ENCODE peak calls at places on chromosomes 12 and 14, in four cellular contexts. One of them, this sample, is unnamed. For H3K9me3, the result is how much of the 10 kb centered on the place peaks cover.

GRCh38 chr12:104605685-104606084 is 148.9 kb downstream of the CHST11 start:
- DNase-seq in mesenchymal stem cell: peak
- DNase-seq in cardiac muscle cell: no peak
- DNase-seq in effector memory CD4-positive, alpha-beta T cell: no peak
- DNase-seq in this sample: no peak

GRCh38 chr12:46556105-46556559 is 183.6 kb upstream of the SLC38A2 start:
- DNase-seq in mesenchymal stem cell: peak
- DNase-seq in cardiac muscle cell: peak
- DNase-seq in effector memory CD4-positive, alpha-beta T cell: no peak
- DNase-seq in this sample: no peak

GRCh38 chr12:117105902-117106301 is 6.7 kb upstream of the TESC start:
- DNase-seq in mesenchymal stem cell: no peak
- DNase-seq in cardiac muscle cell: no peak
- DNase-seq in effector memory CD4-positive, alpha-beta T cell: peak
- DNase-seq in this sample: peak

GRCh38 chr12:97748298-97748697 is 285.7 kb downstream of the RMST start:
- DNase-seq in effector memory CD4-positive, alpha-beta T cell: no peak
- DNase-seq in cardiac muscle cell: no peak
- DNase-seq in mesenchymal stem cell: peak
- DNase-seq in this sample: no peak

GRCh38 chr14:52827426-52827825 is 36.0 kb upstream of the GNPNAT1 start:
- DNase-seq in mesenchymal stem cell: no peak
- DNase-seq in cardiac muscle cell: no peak
- DNase-seq in effector memory CD4-positive, alpha-beta T cell: no peak
- DNase-seq in this sample: no peak

GRCh38 chr12:124904306-124905098 is 9.9 kb downstream of the UBC start:
- DNase-seq in effector memory CD4-positive, alpha-beta T cell: no peak
- DNase-seq in mesenchymal stem cell: peak
- DNase-seq in cardiac muscle cell: peak
- DNase-seq in this sample: no peak

GRCh38 chr14:68935761-68936209 is 43.3 kb downstream of the ACTN1 start:
- DNase-seq in effector memory CD4-positive, alpha-beta T cell: no peak
- DNase-seq in mesenchymal stem cell: no peak
- DNase-seq in cardiac muscle cell: peak
- DNase-seq in this sample: no peak

GRCh38 chr14:50000215-50001145 is 107.6 kb downstream of the ARF6 start:
- DNase-seq in effector memory CD4-positive, alpha-beta T cell: peak
- DNase-seq in mesenchymal stem cell: peak
- DNase-seq in cardiac muscle cell: peak
- DNase-seq in this sample: peak

GRCh38 chr14:20760950-20761349 is 7.3 kb upstream of the EDDM3B start:
- DNase-seq in effector memory CD4-positive, alpha-beta T cell: no peak
- DNase-seq in cardiac muscle cell: no peak
- DNase-seq in mesenchymal stem cell: no peak
- DNase-seq in this sample: no peak

GRCh38 chr12:106067606-106068205 is 71.0 kb downstream of the NUAK1 start:
- DNase-seq in effector memory CD4-positive, alpha-beta T cell: no peak
- DNase-seq in cardiac muscle cell: no peak
- DNase-seq in mesenchymal stem cell: no peak
- DNase-seq in this sample: no peak

GRCh38 chr12:106065506-106065905 is 73.2 kb downstream of the NUAK1 start:
- DNase-seq in effector memory CD4-positive, alpha-beta T cell: no peak
- DNase-seq in cardiac muscle cell: no peak
- DNase-seq in mesenchymal stem cell: no peak
- DNase-seq in this sample: no peak

GRCh38 chr12:106068296-106068695 is 70.5 kb downstream of the NUAK1 start:
- DNase-seq in mesenchymal stem cell: no peak
- DNase-seq in effector memory CD4-positive, alpha-beta T cell: no peak
- DNase-seq in cardiac muscle cell: no peak
- DNase-seq in this sample: no peak

GRCh38 chr12:106066051-106066705 is 72.6 kb downstream of the NUAK1 start:
- DNase-seq in mesenchymal stem cell: no peak
- DNase-seq in cardiac muscle cell: no peak
- DNase-seq in effector memory CD4-positive, alpha-beta T cell: no peak
- DNase-seq in this sample: no peak

GRCh38 chr12:106066726-106067325 is 71.9 kb downstream of the NUAK1 start:
- DNase-seq in effector memory CD4-positive, alpha-beta T cell: no peak
- DNase-seq in cardiac muscle cell: no peak
- DNase-seq in mesenchymal stem cell: no peak
- DNase-seq in this sample: no peak
- H3K9me3 ChIP-seq in effector memory CD4-positive, alpha-beta T cell: under half
- H3K9me3 ChIP-seq in cardiac muscle cell: under half
- H3K9me3 ChIP-seq in mesenchymal stem cell: under half
- H3K9me3 ChIP-seq in this sample: under half

DNA sequence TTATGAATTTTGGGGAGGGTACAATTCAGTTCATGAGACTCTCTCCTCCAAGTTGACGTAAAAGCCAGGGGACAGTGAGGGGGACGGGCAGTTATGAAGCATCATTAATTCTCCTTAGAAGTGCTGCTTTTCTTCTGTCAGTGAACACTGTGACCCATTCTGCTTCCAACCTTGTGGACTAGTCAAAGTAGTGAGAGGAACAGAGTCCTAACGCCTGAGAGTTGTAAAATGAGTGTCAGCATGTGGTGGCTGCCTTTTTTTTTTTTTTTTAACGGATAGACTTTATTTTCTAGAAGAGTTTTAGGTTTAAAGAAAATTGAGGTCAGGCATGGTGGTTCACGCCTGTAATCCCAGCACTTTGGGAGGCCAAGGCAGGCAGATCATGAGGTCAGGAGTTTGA is 15.5 kb downstream of the RESF1 start:
- DNase-seq in cardiac muscle cell: no peak
- DNase-seq in mesenchymal stem cell: no peak
- DNase-seq in effector memory CD4-positive, alpha-beta T cell: no peak
- DNase-seq in this sample: no peak
- H3K9me3 ChIP-seq in cardiac muscle cell: under half
- H3K9me3 ChIP-seq in mesenchymal stem cell: under half
- H3K9me3 ChIP-seq in effector memory CD4-positive, alpha-beta T cell: under half
- H3K9me3 ChIP-seq in this sample: under half

GRCh38 chr12:56866493-56866892 is 67.7 kb downstream of the SDR9C7 start:
- DNase-seq in mesenchymal stem cell: no peak
- DNase-seq in cardiac muscle cell: no peak
- DNase-seq in effector memory CD4-positive, alpha-beta T cell: no peak
- DNase-seq in this sample: no peak

GRCh38 chr12:56862264-56862663 is 71.9 kb downstream of the SDR9C7 start:
- DNase-seq in effector memory CD4-positive, alpha-beta T cell: no peak
- DNase-seq in mesenchymal stem cell: no peak
- DNase-seq in cardiac muscle cell: no peak
- DNase-seq in this sample: no peak

GRCh38 chr12:56863789-56864188 is 70.4 kb downstream of the SDR9C7 start:
- DNase-seq in cardiac muscle cell: no peak
- DNase-seq in effector memory CD4-positive, alpha-beta T cell: no peak
- DNase-seq in mesenchymal stem cell: no peak
- DNase-seq in this sample: no peak

GRCh38 chr12:56864318-56864717 is 69.9 kb downstream of the SDR9C7 start:
- DNase-seq in cardiac muscle cell: no peak
- DNase-seq in mesenchymal stem cell: no peak
- DNase-seq in effector memory CD4-positive, alpha-beta T cell: no peak
- DNase-seq in this sample: no peak

DNA sequence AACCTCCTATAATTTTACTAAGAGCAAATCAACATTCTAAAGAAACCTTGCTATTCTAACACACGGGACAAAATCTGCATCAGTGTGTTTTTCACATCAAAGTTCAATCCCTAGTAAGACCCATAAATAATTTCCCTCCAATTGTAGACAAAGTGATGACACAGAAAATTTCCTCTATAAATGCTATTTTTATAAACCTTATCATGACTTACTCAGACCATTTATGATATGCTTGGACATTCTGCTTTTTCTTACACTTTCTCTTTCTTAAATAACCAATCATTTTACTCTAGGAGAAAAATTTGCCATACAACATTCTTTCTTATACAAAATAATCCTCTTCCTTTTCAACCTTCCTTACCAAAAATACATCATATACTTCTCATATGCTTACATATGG is 67.0 kb downstream of the SDR9C7 start:
- DNase-seq in effector memory CD4-positive, alpha-beta T cell: no peak
- DNase-seq in mesenchymal stem cell: no peak
- DNase-seq in cardiac muscle cell: no peak
- DNase-seq in this sample: no peak
- H3K9me3 ChIP-seq in effector memory CD4-positive, alpha-beta T cell: under half
- H3K9me3 ChIP-seq in mesenchymal stem cell: half or more
- H3K9me3 ChIP-seq in cardiac muscle cell: under half
- H3K9me3 ChIP-seq in this sample: under half

GRCh38 chr12:121289962-121290361 is 6.5 kb downstream of the CAMKK2 start:
- DNase-seq in effector memory CD4-positive, alpha-beta T cell: no peak
- DNase-seq in mesenchymal stem cell: no peak
- DNase-seq in cardiac muscle cell: no peak
- DNase-seq in this sample: no peak

GRCh38 chr12:121288941-121289340 is 7.6 kb downstream of the CAMKK2 start:
- DNase-seq in cardiac muscle cell: peak
- DNase-seq in mesenchymal stem cell: no peak
- DNase-seq in effector memory CD4-positive, alpha-beta T cell: no peak
- DNase-seq in this sample: no peak

GRCh38 chr12:121290410-121290809 is 6.1 kb downstream of the CAMKK2 start:
- DNase-seq in cardiac muscle cell: no peak
- DNase-seq in effector memory CD4-positive, alpha-beta T cell: no peak
- DNase-seq in mesenchymal stem cell: no peak
- DNase-seq in this sample: no peak

GRCh38 chr12:121287267-121287954 is 9.1 kb downstream of the CAMKK2 start:
- DNase-seq in effector memory CD4-positive, alpha-beta T cell: no peak
- DNase-seq in mesenchymal stem cell: peak
- DNase-seq in cardiac muscle cell: peak
- DNase-seq in this sample: no peak

DNA sequence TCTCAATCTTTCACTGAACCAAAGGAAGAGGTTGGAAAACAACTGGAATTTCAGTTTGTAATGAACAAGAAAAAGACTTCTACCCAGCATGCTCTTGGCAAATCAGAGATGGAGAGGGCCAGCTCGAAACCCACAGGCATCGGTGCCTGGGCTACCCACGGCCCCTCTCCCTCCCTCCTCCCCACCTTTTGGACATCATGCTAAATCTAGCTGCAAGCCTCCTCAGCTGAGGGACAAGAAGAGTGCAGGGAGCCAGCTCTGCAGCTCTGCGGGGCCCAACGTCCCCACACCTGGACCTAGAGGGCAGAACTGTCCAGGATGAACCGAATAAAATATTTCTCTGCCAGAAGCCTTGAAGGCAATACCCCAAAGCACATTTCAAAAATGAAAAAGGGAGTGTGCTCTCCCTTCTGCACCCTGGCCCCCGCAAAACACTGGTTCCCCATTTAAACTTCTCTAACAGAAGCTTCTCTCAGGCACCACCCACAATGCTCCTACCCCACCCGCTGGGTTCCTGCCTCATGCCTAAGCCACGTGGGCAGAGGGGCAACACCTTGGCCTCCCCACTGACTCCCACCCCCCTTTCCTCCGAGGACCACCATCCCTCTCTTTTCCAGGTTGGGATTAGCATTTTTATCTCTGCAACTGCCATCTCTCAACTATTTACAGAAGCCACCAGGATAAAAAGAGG is 8.2 kb downstream of the CAMKK2 start:
- DNase-seq in effector memory CD4-positive, alpha-beta T cell: no peak
- DNase-seq in cardiac muscle cell: no peak
- DNase-seq in mesenchymal stem cell: no peak
- DNase-seq in this sample: no peak
- H3K9me3 ChIP-seq in effector memory CD4-positive, alpha-beta T cell: under half
- H3K9me3 ChIP-seq in cardiac muscle cell: under half
- H3K9me3 ChIP-seq in mesenchymal stem cell: under half
- H3K9me3 ChIP-seq in this sample: under half

DNA sequence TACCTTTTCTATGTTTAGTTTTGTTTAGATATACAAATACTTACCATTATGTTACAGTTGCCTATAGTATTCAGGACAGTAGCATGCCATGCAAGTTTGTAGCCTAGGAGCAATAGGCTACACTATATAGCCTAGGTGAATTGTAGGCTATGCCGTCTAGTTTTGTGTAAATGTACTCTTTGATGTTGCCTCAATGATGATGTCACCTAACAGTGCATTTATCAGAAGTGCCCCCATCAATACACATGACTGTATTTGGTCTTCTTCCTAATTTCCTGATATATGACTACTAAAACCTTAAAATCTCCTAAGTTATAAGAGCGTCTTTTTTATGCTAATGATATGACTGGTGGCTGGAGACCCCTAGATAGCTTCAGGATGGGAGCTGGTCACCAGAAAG is 394.4 kb upstream of the STXBP6 start:
- DNase-seq in cardiac muscle cell: no peak
- DNase-seq in mesenchymal stem cell: no peak
- DNase-seq in effector memory CD4-positive, alpha-beta T cell: no peak
- DNase-seq in this sample: no peak
- H3K9me3 ChIP-seq in cardiac muscle cell: under half
- H3K9me3 ChIP-seq in mesenchymal stem cell: under half
- H3K9me3 ChIP-seq in effector memory CD4-positive, alpha-beta T cell: under half
- H3K9me3 ChIP-seq in this sample: under half

DNA sequence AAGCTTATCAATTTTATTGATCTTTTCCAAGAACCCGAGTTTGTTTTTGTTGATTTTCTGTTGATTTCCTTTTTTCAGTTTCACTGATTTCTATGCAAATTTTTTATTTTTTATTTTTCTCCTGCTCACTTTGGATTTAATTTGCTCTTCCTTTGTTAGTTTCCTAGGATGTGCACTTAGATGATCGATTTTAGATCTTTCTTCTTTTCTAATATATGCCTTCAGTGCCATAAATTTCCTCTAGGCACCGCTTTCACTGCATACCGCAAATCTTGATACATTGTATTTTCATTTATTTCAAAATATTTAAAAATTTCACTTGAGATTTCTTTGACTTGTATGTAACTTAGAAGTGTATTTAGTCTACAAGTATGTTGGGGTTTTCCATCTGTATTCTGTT is 9.5 kb downstream of the TOGARAM1 start:
- DNase-seq in effector memory CD4-positive, alpha-beta T cell: no peak
- DNase-seq in cardiac muscle cell: no peak
- DNase-seq in mesenchymal stem cell: no peak
- DNase-seq in this sample: no peak
- H3K9me3 ChIP-seq in effector memory CD4-positive, alpha-beta T cell: under half
- H3K9me3 ChIP-seq in cardiac muscle cell: under half
- H3K9me3 ChIP-seq in mesenchymal stem cell: under half
- H3K9me3 ChIP-seq in this sample: under half

GRCh38 chr14:60111732-60112131 is 20.0 kb downstream of the PCNX4 start:
- DNase-seq in cardiac muscle cell: no peak
- DNase-seq in effector memory CD4-positive, alpha-beta T cell: no peak
- DNase-seq in mesenchymal stem cell: no peak
- DNase-seq in this sample: no peak

GRCh38 chr14:60102389-60102788 is 10.7 kb downstream of the PCNX4 start:
- DNase-seq in mesenchymal stem cell: peak
- DNase-seq in effector memory CD4-positive, alpha-beta T cell: no peak
- DNase-seq in cardiac muscle cell: peak
- DNase-seq in this sample: no peak

GRCh38 chr14:60101801-60102200 is 10.1 kb downstream of the PCNX4 start:
- DNase-seq in effector memory CD4-positive, alpha-beta T cell: no peak
- DNase-seq in cardiac muscle cell: no peak
- DNase-seq in mesenchymal stem cell: peak
- DNase-seq in this sample: no peak

DNA sequence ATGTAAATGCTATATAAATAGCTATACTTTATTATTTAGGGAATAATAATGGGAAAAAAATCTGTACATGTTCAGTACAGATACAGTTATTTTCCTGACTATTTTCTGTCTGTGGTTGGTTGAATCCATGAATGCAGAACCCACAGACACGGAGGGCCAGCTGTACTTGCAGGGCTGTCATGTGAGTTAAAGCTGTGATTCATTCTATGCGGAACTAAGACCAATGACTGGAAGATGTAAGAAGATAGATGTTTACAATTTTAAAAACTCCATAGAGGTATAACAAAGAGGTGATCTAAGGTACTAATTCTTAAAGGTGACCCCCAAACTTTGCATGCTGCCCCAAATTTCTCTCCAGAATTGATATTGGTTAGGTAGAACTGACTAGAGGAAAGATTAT is 14.6 kb downstream of the PCNX4 start:
- DNase-seq in cardiac muscle cell: peak
- DNase-seq in mesenchymal stem cell: peak
- DNase-seq in effector memory CD4-positive, alpha-beta T cell: no peak
- DNase-seq in this sample: no peak
- H3K9me3 ChIP-seq in cardiac muscle cell: under half
- H3K9me3 ChIP-seq in mesenchymal stem cell: under half
- H3K9me3 ChIP-seq in effector memory CD4-positive, alpha-beta T cell: under half
- H3K9me3 ChIP-seq in this sample: under half

GRCh38 chr14:65813760-65814387 is 401.3 kb downstream of the FUT8 start:
- DNase-seq in cardiac muscle cell: no peak
- DNase-seq in effector memory CD4-positive, alpha-beta T cell: no peak
- DNase-seq in mesenchymal stem cell: no peak
- DNase-seq in this sample: no peak
- H3K9me3 ChIP-seq in cardiac muscle cell: under half
- H3K9me3 ChIP-seq in effector memory CD4-positive, alpha-beta T cell: under half
- H3K9me3 ChIP-seq in mesenchymal stem cell: under half
- H3K9me3 ChIP-seq in this sample: under half

This sample was measured in T-helper 17 cell.